ENCODE peak calls at places on chromosome 16, in four cellular contexts. S is mesenchymal stem cell; O is CD8-positive, alpha-beta memory T cell; W is BE2C. F is an unnamed sample. For H3K36me3 and H3K4me1, the result is how much of the 10 kb centered on the place peaks cover.

GRCh38 chr16:29699324-29700219 is 20.6 kb downstream of the QPRT start:
- DNase-seq in W (no peak), S (no peak), O (no peak), F (no peak)

GRCh38 chr16:25126820-25127232 is 15.3 kb downstream of the LCMT1 start:
- DNase-seq in O (no peak), S (peak), W (no peak), F (peak)

GRCh38 chr16:82758904-82759303 is 132.1 kb downstream of the CDH13 start:
- DNase-seq in W (no peak), S (no peak), O (no peak), F (no peak)

GRCh38 chr16:82796047-82796446 is 169.3 kb downstream of the CDH13 start:
- DNase-seq in O (no peak), W (no peak), S (no peak), F (no peak)

GRCh38 chr16:85637808-85638186 is 24.7 kb downstream of the GSE1 start:
- DNase-seq in O (no peak), W (no peak), S (no peak), F (no peak)

GRCh38 chr16:78988361-78988992 is 612.1 kb downstream of the MAF start:
- DNase-seq in W (no peak), O (no peak), S (no peak), F (no peak)

GRCh38 chr16:72371307-72372081 is 199.5 kb upstream of the PMFBP1 start:
- DNase-seq in S (peak), O (no peak), W (peak), F (peak)

GRCh38 chr16:69106491-69107291 is 1.2 kb downstream of the HAS3 start:
- DNase-seq in S (peak), O (no peak), W (no peak), F (no peak)

GRCh38 chr16:21064203-21064602 is 86.4 kb downstream of the DNAH3 start:
- DNase-seq in O (no peak), S (no peak), W (no peak), F (no peak)

GRCh38 chr16:22360963-22361659 is 13.3 kb downstream of the CDR2 start:
- DNase-seq in S (peak), W (no peak), O (no peak), F (no peak)

GRCh38 chr16:17963185-17963836 is 373.2 kb downstream of the NPIPA8 start:
- DNase-seq in S (no peak), W (no peak), O (no peak), F (no peak)

GRCh38 chr16:24689128-24689527 is 40.3 kb upstream of the TNRC6A start:
- DNase-seq in S (peak), W (peak), O (no peak), F (peak)

GRCh38 chr16:52077656-52078055 is 469.3 kb downstream of the TOX3 start:
- DNase-seq in W (no peak), S (no peak), O (no peak), F (no peak)

GRCh38 chr16:60740033-60740696 is 1296.1 kb downstream of the CDH8 start:
- DNase-seq in W (no peak), S (no peak), O (no peak), F (no peak)

GRCh38 chr16:30699615-30700099 is 686 bp downstream of the SRCAP start:
- DNase-seq in O (no peak), S (no peak), W (no peak), F (no peak)

GRCh38 chr16:86355114-86355513 is 155.2 kb upstream of the FOXF1 start:
- DNase-seq in O (no peak), W (peak), S (peak), F (no peak)

GRCh38 chr16:72805486-72805885 is 242.4 kb downstream of the ZFHX3 start:
- DNase-seq in O (no peak), S (no peak), W (no peak), F (no peak)

GRCh38 chr16:49400611-49401010 is 27.0 kb downstream of the C16orf78 start:
- DNase-seq in S (no peak), O (no peak), W (no peak), F (no peak)

GRCh38 chr16:15876503-15876902 is 11.9 kb downstream of the CEP20 start:
- DNase-seq in O (no peak), S (no peak), W (no peak), F (no peak)

GRCh38 chr16:68370921-68371651 is 60.3 kb downstream of the PRMT7 start:
- DNase-seq in O (peak), S (no peak), W (no peak), F (no peak)

GRCh38 chr16:51651061-51651466 is 500.0 kb upstream of the SALL1 start:
- DNase-seq in W (no peak), O (no peak), S (no peak), F (peak)

GRCh38 chr16:73093146-73094144 is 45.5 kb upstream of the ZFHX3 start:
- DNase-seq in O (no peak), W (peak), S (no peak), F (no peak)

GRCh38 chr16:29743827-29744531 is 1.8 kb downstream of the C16orf54 start:
- DNase-seq in S (no peak), O (peak), W (no peak), F (no peak)

GRCh38 chr16:79390481-79391051 is 210.0 kb downstream of the MAF start:
- DNase-seq in W (no peak), O (no peak), S (no peak), F (no peak)

GRCh38 chr16:71283612-71284011 is 5.6 kb downstream of the CMTR2 start:
- DNase-seq in S (no peak), O (no peak), W (no peak), F (no peak)

GRCh38 chr16:84881702-84882521 is 62.1 kb downstream of the CRISPLD2 start:
- DNase-seq in O (no peak), W (peak), S (peak), F (peak)

GRCh38 chr16:30659507-30660423 is 1.5 kb downstream of the FBRS start:
- DNase-seq in S (peak), O (peak), W (peak), F (no peak)

GRCh38 chr16:54241525-54241924 is 45.1 kb downstream of the IRX3 start:
- DNase-seq in W (peak), O (no peak), S (no peak), F (no peak)

GRCh38 chr16:13864689-13865088 is 55.3 kb upstream of the ERCC4 start:
- DNase-seq in O (no peak), S (no peak), W (no peak), F (no peak)

GRCh38 chr16:71927383-71927782 is 32.1 kb downstream of the IST1 start:
- DNase-seq in O (no peak), W (peak), S (peak), F (peak)

GRCh38 chr16:85565796-85566501 is 47.2 kb upstream of the GSE1 start:
- DNase-seq in S (no peak), W (no peak), O (no peak), F (no peak)

GRCh38 chr16:72815348-72816318 is 232.3 kb downstream of the ZFHX3 start:
- DNase-seq in S (peak), W (no peak), O (no peak), F (no peak)

GRCh38 chr16:5578980-5579379 is 481.4 kb upstream of the EEF2KMT start:
- DNase-seq in S (no peak), W (no peak), O (no peak), F (no peak)

GRCh38 chr16:52976539-52977167 is 76.0 kb downstream of the CHD9NB start:
- DNase-seq in O (no peak), S (peak), W (no peak), F (peak)

GRCh38 chr16:69253796-69254426 is 57.2 kb upstream of the VPS4A start:
- DNase-seq in S (peak), O (no peak), W (no peak), F (peak)

DNA sequence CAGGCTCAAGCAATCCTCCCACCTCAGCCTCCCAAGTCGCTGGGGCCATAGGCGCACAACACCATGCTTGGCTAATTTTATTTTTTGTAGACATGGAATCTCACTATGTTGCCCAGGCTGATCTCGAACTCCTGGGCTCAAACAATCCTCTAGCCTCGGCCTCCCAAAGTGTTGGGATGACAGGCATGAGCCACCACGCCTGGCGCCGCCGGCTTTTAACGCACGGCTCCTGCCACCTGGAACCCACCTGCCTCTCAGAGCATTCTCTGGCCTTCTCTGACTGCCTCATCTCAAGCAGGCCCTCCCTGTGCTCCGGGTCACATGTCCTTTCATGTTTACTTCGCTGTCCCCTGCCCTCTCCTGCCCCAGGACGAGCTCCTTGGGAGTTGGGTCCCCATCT is 10.3 kb downstream of the CASKIN1 start:
- DNase-seq in O (no peak), W (no peak), S (no peak), F (no peak)
- H3K36me3 ChIP-seq in O (under half), W (under half), S (under half), F (under half)

GRCh38 chr16:80972611-80973010 is 34.1 kb downstream of the CMC2 start:
- DNase-seq in S (no peak), W (no peak), O (no peak), F (no peak)
- H3K4me1 ChIP-seq in S (under half), W (under half), O (under half), F (under half)

GRCh38 chr16:50485232-50485631 is 63.0 kb upstream of the NKD1 start:
- DNase-seq in W (no peak), O (no peak), S (no peak), F (no peak)
- H3K36me3 ChIP-seq in W (under half), O (under half), S (under half), F (under half)

GRCh38 chr16:57027067-57027466 is 37.7 kb downstream of the NLRC5 start:
- DNase-seq in W (no peak), O (no peak), S (no peak), F (no peak)
- H3K4me1 ChIP-seq in W (under half), O (half or more), S (under half), F (under half)

DNA sequence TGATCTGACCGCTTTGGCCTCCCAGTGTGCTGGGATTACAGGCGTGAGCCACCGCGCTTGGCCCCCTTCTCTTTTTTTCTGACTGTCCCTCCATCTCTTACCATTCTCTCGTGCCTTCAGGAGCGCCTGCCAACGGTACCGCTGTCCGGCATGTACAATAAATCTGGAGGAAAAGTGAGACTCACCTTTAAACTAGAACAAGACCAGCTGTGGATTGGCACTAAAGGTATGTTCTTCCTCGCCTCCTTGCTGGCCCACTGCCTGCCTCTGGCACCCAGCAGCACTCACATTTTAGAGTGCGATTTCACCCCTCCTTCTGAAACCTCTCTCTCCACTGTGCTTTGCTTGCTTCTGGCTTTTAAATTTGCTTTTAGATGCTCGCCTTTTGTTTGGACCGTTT is 5.0 kb downstream of the UBFD1 start:
- DNase-seq in S (no peak), O (peak), W (no peak), F (no peak)
- H3K36me3 ChIP-seq in S (under half), O (under half), W (half or more), F (under half)

GRCh38 chr16:11347831-11348230 is 2.6 kb downstream of the RMI2 start:
- DNase-seq in S (no peak), W (no peak), O (no peak), F (no peak)
- H3K4me1 ChIP-seq in S (under half), W (under half), O (under half), F (under half)

GRCh38 chr16:57781349-57781740 is 20.9 kb downstream of the KIFC3 start:
- DNase-seq in W (no peak), O (no peak), S (no peak), F (no peak)
- H3K36me3 ChIP-seq in W (under half), O (under half), S (half or more), F (under half)

GRCh38 chr16:87851601-87852000 is 17.7 kb downstream of the SLC7A5 start:
- DNase-seq in S (no peak), O (no peak), W (no peak), F (no peak)
- H3K4me1 ChIP-seq in S (half or more), O (under half), W (half or more), F (half or more)

GRCh38 chr16:3787924-3788661 is 70.8 kb upstream of the TRAP1 start:
- DNase-seq in S (no peak), O (no peak), W (no peak), F (no peak)
- H3K36me3 ChIP-seq in S (under half), O (under half), W (under half), F (under half)

DNA sequence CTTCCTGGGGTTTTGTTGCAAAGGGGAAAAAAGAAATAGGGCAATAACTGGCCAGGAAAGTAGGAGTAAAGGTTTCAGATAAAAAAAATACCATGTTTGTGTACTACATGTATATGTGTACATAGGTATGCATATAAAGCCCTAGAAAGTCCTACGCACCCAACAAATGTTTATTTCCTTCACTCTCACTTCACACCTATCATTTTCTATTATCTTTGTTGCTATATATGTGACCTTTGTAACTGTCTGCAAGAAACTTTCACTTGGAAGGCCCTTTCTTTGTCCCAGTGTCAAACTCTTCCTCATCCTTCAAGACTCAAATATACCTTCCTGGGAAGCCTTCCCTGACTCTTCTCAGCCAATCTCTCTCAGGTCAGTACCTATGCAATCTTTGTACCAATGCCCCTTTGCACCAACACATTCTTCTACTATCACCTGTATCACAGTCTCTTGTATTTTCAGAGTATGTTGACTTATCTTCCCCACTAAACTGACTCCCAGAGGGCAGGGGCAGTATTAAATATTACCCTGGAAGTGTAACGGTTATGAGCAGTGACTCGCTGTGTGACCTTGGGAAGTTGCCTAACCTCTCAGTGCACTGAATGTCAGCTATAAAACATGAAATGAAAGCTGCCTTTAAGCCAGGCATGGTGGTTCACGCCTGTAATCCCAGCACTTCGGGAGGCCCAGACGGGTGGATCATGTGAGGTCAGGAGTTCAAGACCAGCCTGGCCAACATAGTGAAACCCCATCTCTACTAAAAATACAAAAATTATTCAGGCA is 6.5 kb downstream of the XPO6 start:
- DNase-seq in W (no peak), S (no peak), O (no peak), F (no peak)
- H3K4me1 ChIP-seq in W (under half), S (under half), O (half or more), F (under half)